ENCODE peak calls at places on chromosomes 7 and 10, in eight cellular contexts. R is stomach, G is epithelial cell of proximal tubule, X is heart left ventricle, Q is mammary epithelial cell, T is brain microvascular endothelial cell, B is A549, E is AG04450. J is an unnamed sample.

GRCh38 chr10:3524086-3524960 is 260.7 kb downstream of the KLF6 start:
- DNase-seq in B (no peak), Q (no peak), E (no peak), R (no peak), G (no peak), T (no peak), X (no peak), J (no peak)

GRCh38 chr10:42548254-42548653 is 90.1 kb downstream of the ZNF33B start:
- DNase-seq in X (no peak), T (no peak), G (no peak), Q (no peak), B (no peak), E (no peak), R (no peak), J (no peak)

GRCh38 chr10:114877301-114877644 is 55.7 kb downstream of the FHIP2A start:
- DNase-seq in G (no peak), Q (no peak), R (no peak), T (no peak), E (no peak), X (no peak), B (no peak), J (no peak)

GRCh38 chr7:11758627-11759111 is 73.3 kb downstream of the THSD7A start:
- DNase-seq in X (no peak), B (peak), T (no peak), R (no peak), Q (no peak), E (no peak), G (no peak), J (no peak)

GRCh38 chr10:90394306-90394705 is 463.5 kb downstream of the HTR7 start:
- DNase-seq in B (no peak), E (no peak), Q (no peak), T (no peak), G (no peak), R (no peak), X (no peak), J (no peak)

GRCh38 chr7:54769203-54769602 is 10.2 kb upstream of the SEC61G start:
- DNase-seq in T (no peak), Q (no peak), G (no peak), X (no peak), R (no peak), B (no peak), E (no peak), J (no peak)

GRCh38 chr7:46844486-46844885 is 737.4 kb downstream of the TNS3 start:
- DNase-seq in R (no peak), E (no peak), Q (peak), T (no peak), X (no peak), G (no peak), B (no peak), J (no peak)

GRCh38 chr7:22549667-22550513 is 49.9 kb upstream of the STEAP1B start:
- DNase-seq in X (no peak), T (peak), E (no peak), B (peak), R (no peak), Q (peak), G (no peak), J (no peak)

GRCh38 chr7:149872419-149873073 is 1.2 kb upstream of the ATP6V0E2 start:
- DNase-seq in E (no peak), X (peak), Q (peak), R (peak), T (peak), B (peak), G (peak), J (peak)

GRCh38 chr7:107846324-107846723 is 43.3 kb upstream of the SLC26A3 start:
- DNase-seq in R (no peak), X (no peak), Q (no peak), E (no peak), G (no peak), T (no peak), B (no peak), J (no peak)

GRCh38 chr10:126351021-126351420 is 37.3 kb downstream of the ADAM12 start:
- DNase-seq in T (no peak), X (no peak), Q (no peak), R (no peak), B (no peak), E (no peak), G (no peak), J (no peak)

GRCh38 chr7:77349141-77349540 is 67.0 kb downstream of the GSAP start:
- DNase-seq in X (no peak), Q (no peak), R (no peak), T (no peak), G (no peak), B (no peak), E (no peak), J (no peak)

GRCh38 chr7:156638443-156639077 is 2.0 kb upstream of the RNF32 start:
- DNase-seq in Q (no peak), B (no peak), G (no peak), E (no peak), X (no peak), T (no peak), R (no peak), J (no peak)

GRCh38 chr7:50210706-50211115 is 93.8 kb upstream of the IKZF1 start:
- DNase-seq in T (no peak), R (no peak), E (no peak), Q (no peak), B (no peak), G (no peak), X (no peak), J (no peak)

GRCh38 chr10:32961343-32961891 is 3.4 kb upstream of the ITGB1 start:
- DNase-seq in X (no peak), G (no peak), Q (no peak), E (no peak), T (no peak), R (no peak), B (no peak), J (no peak)

GRCh38 chr7:105600720-105601550 is 19.6 kb upstream of the EFCAB10 start:
- DNase-seq in Q (peak), E (no peak), R (no peak), B (no peak), T (no peak), X (no peak), G (no peak), J (no peak)

GRCh38 chr10:111017093-111017492 is 59.7 kb upstream of the ADRA2A start:
- DNase-seq in B (no peak), T (no peak), Q (no peak), X (no peak), E (no peak), R (no peak), G (no peak), J (no peak)

GRCh38 chr10:46520941-46521340 is 35.5 kb downstream of the GPRIN2 start:
- DNase-seq in X (peak), T (no peak), Q (peak), G (no peak), E (no peak), B (no peak), R (peak), J (no peak)

GRCh38 chr7:102045681-102046372 is 228.4 kb downstream of the CUX1 start:
- DNase-seq in Q (no peak), B (no peak), X (no peak), R (no peak), G (no peak), E (no peak), T (no peak), J (no peak)
- H3K4me3 ChIP-seq in Q (no peak), B (no peak), X (no peak), R (peak), G (no peak), E (peak), T (no peak), J (no peak)

GRCh38 chr7:69018200-69018599 is 580.1 kb upstream of the AUTS2 start:
- DNase-seq in B (no peak), Q (no peak), G (no peak), X (no peak), E (no peak), R (no peak), T (no peak), J (no peak)
- TF ChIP-seq CTCF in B (no peak), Q (no peak), G (no peak), X (no peak), E (no peak), R (no peak), T (no peak), J (no peak)

DNA sequence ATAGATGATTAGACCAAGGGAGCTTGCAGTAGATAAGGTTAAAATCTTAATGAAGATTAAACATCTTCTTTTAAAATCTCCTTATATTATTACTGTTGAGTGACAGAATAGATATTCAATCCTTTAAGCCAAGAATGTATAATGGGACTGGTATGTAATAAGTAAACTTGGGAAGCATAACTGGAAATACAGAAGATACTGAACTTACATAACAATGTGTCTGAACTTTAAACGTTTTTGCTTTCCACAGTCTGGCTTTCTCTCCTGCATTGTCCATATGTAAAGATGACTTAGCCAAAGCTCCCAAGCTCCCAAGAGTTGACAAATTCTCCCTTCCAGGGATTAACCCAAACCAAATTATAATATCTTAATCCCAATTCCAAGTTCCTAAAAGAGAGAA is 129.8 kb downstream of the KCND2 start:
- DNase-seq in R (no peak), T (no peak), E (no peak), Q (peak), G (no peak), B (no peak), X (no peak), J (no peak)
- H3K4me3 ChIP-seq in R (no peak), T (no peak), E (no peak), Q (no peak), G (no peak), B (no peak), X (no peak), J (no peak)

GRCh38 chr7:140156460-140157080 is 20.2 kb downstream of the KDM7A start:
- DNase-seq in Q (peak), R (no peak), X (no peak), E (no peak), B (no peak), G (no peak), T (no peak), J (no peak)

GRCh38 chr7:140155428-140155827 is 21.4 kb downstream of the KDM7A start:
- DNase-seq in R (no peak), E (no peak), B (no peak), G (no peak), T (no peak), Q (no peak), X (no peak), J (no peak)

GRCh38 chr7:140160308-140160707 is 16.5 kb downstream of the KDM7A start:
- DNase-seq in E (no peak), R (no peak), G (no peak), X (no peak), B (no peak), T (no peak), Q (no peak), J (no peak)

GRCh38 chr7:140161047-140161446 is 15.7 kb downstream of the KDM7A start:
- DNase-seq in Q (no peak), R (no peak), T (no peak), G (no peak), B (no peak), E (no peak), X (no peak), J (no peak)

GRCh38 chr7:140159487-140159886 is 17.3 kb downstream of the KDM7A start:
- DNase-seq in B (no peak), R (no peak), G (no peak), Q (no peak), T (peak), E (no peak), X (no peak), J (peak)
- TF ChIP-seq CTCF in B (no peak), R (no peak), G (no peak), Q (no peak), T (no peak), E (no peak), X (no peak), J (no peak)

GRCh38 chr7:127413962-127414361 is 21.5 kb upstream of the ZNF800 start:
- DNase-seq in Q (no peak), G (no peak), R (no peak), B (no peak), E (no peak), T (no peak), X (no peak), J (no peak)
- H3K4me3 ChIP-seq in Q (no peak), G (no peak), R (no peak), B (no peak), E (no peak), T (no peak), X (no peak), J (no peak)

DNA sequence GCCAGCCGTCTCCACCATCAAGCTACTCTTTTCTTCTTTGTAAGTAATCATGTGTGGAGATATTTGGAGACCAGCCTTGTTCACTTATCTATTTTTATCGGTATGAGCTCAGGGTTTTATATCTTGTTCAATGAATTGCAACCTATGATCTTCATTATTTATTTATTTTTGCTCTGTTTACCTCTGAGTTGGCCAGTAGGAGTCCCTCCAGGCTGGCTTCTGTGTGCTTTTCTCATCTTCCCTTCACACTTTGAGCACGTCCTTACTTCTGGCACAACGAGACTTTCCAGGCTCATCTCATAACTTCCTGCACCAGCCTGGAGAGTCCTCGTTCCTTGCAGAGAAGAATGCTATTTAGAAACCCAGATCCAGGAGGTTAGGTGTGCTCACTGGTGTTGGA is 375.8 kb upstream of the PODXL start:
- DNase-seq in T (no peak), B (no peak), R (no peak), E (no peak), X (no peak), G (no peak), Q (no peak), J (no peak)
- TF ChIP-seq CTCF in T (peak), B (no peak), R (no peak), E (no peak), X (no peak), G (peak), Q (no peak), J (no peak)

GRCh38 chr10:22554481-22555182 is 159.7 kb downstream of the PIP4K2A start:
- DNase-seq in R (peak), B (no peak), E (peak), Q (no peak), X (peak), T (peak), G (no peak), J (peak)
- H3K4me3 ChIP-seq in R (peak), B (no peak), E (peak), Q (no peak), X (no peak), T (peak), G (no peak), J (no peak)

DNA sequence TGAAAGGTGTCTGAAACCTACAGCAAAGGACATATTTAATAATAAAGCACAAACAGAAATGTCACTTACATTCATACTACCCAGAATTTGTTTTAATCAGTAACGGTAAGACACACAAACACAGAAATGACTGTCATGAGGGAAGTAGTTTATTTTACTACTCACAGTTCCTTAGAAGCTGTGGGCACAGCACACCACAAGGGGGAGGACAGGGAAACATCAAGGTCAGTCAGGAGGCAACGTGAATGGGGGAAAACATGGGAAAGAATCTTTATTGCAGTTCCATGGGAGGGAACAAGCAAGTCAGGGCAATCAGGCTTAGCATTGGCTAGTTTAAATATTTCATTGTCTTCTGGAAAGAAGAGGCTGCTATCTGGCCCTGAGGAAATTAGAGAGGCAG is 123.8 kb upstream of the PDSS1 start:
- DNase-seq in E (no peak), Q (no peak), R (no peak), B (peak), G (no peak), T (no peak), X (no peak), J (no peak)
- TF ChIP-seq CTCF in E (no peak), Q (peak), R (no peak), B (no peak), G (peak), T (peak), X (no peak), J (no peak)

DNA sequence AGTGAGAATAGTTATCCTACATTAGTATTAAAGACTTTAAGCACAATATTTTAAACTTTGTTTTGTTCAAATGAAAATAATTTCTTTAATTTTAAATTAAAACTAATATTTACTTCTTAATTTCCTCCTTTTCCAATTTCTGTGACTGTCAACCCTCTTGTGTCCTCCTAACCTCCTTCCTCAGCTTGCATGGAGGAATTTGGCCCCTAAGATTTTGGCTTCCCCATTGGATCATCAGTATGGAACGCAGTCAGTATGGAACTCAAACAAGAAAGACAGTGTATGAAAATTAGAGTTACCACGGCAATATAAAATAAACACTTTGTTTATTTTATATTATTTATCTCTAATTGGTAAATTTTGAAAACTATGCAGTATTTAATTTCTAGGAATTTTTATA is 91.2 kb downstream of the CYP51A1 start:
- DNase-seq in B (no peak), X (no peak), G (no peak), R (no peak), Q (no peak), T (no peak), E (no peak), J (no peak)
- H3K4me3 ChIP-seq in B (no peak), X (no peak), G (no peak), R (no peak), Q (no peak), T (no peak), E (no peak), J (no peak)